ENCODE peak calls at places on chromosomes 5 and 9, in nine cellular contexts. One of them, this sample, is unnamed.
A peak's percentile ranks its signal among the peaks of the same experiment; 100 is the strongest.

GRCh38 chr5:113059232-113059805 is 82.7 kb downstream of the DCP2 start:
- DNase-seq in hypothalamus: peak; percentile 53
- DNase-seq in sigmoid colon: no peak
- DNase-seq in progenitor cell of endocrine pancreas: no peak
- DNase-seq in mucosa of gallbladder: no peak
- DNase-seq in stimulated activated CD4-positive, alpha-beta T cell treated with anti-CD3 and anti-CD28 coated beads, Interleukin-2, amount 100 ng/mL, for 48 hours: no peak
- DNase-seq in spleen: peak; percentile 64
- DNase-seq in A549: no peak
- DNase-seq in effector memory CD8-positive, alpha-beta T cell: no peak
- DNase-seq in this sample: no peak

GRCh38 chr9:82513976-82514735 is 525.6 kb downstream of the SPATA31D1 start:
- DNase-seq in spleen: no peak
- DNase-seq in sigmoid colon: no peak
- DNase-seq in progenitor cell of endocrine pancreas: no peak
- DNase-seq in A549: no peak
- DNase-seq in effector memory CD8-positive, alpha-beta T cell: no peak
- DNase-seq in hypothalamus: no peak
- DNase-seq in mucosa of gallbladder: no peak
- DNase-seq in stimulated activated CD4-positive, alpha-beta T cell treated with anti-CD3 and anti-CD28 coated beads, Interleukin-2, amount 100 ng/mL, for 48 hours: no peak
- DNase-seq in this sample: no peak

GRCh38 chr9:36818965-36819870 is 214.8 kb downstream of the PAX5 start:
- DNase-seq in progenitor cell of endocrine pancreas: no peak
- DNase-seq in sigmoid colon: peak; percentile 52
- DNase-seq in effector memory CD8-positive, alpha-beta T cell: no peak
- DNase-seq in mucosa of gallbladder: no peak
- DNase-seq in stimulated activated CD4-positive, alpha-beta T cell treated with anti-CD3 and anti-CD28 coated beads, Interleukin-2, amount 100 ng/mL, for 48 hours: no peak
- DNase-seq in spleen: peak; percentile 65
- DNase-seq in A549: no peak
- DNase-seq in hypothalamus: peak; percentile 8
- DNase-seq in this sample: no peak

GRCh38 chr9:80049096-80049495 is 477.3 kb downstream of the TLE4 start:
- DNase-seq in sigmoid colon: no peak
- DNase-seq in progenitor cell of endocrine pancreas: no peak
- DNase-seq in stimulated activated CD4-positive, alpha-beta T cell treated with anti-CD3 and anti-CD28 coated beads, Interleukin-2, amount 100 ng/mL, for 48 hours: no peak
- DNase-seq in effector memory CD8-positive, alpha-beta T cell: no peak
- DNase-seq in mucosa of gallbladder: no peak
- DNase-seq in hypothalamus: no peak
- DNase-seq in A549: no peak
- DNase-seq in spleen: no peak
- DNase-seq in this sample: no peak

GRCh38 chr5:37248970-37249819 is at the start of gene CPLANE1:
- DNase-seq in stimulated activated CD4-positive, alpha-beta T cell treated with anti-CD3 and anti-CD28 coated beads, Interleukin-2, amount 100 ng/mL, for 48 hours: peak; percentile 55
- DNase-seq in mucosa of gallbladder: peak; percentile 66
- DNase-seq in progenitor cell of endocrine pancreas: peak; percentile 76
- DNase-seq in sigmoid colon: peak; percentile 86
- DNase-seq in A549: peak; percentile 81
- DNase-seq in spleen: peak; percentile 93
- DNase-seq in hypothalamus: peak; percentile 66
- DNase-seq in effector memory CD8-positive, alpha-beta T cell: peak; percentile 49
- DNase-seq in this sample: peak; percentile 84

GRCh38 chr9:26579047-26579446 is 313.6 kb downstream of the CAAP1 start:
- DNase-seq in effector memory CD8-positive, alpha-beta T cell: no peak
- DNase-seq in progenitor cell of endocrine pancreas: no peak
- DNase-seq in sigmoid colon: no peak
- DNase-seq in spleen: no peak
- DNase-seq in A549: no peak
- DNase-seq in hypothalamus: no peak
- DNase-seq in mucosa of gallbladder: no peak
- DNase-seq in stimulated activated CD4-positive, alpha-beta T cell treated with anti-CD3 and anti-CD28 coated beads, Interleukin-2, amount 100 ng/mL, for 48 hours: no peak
- DNase-seq in this sample: no peak

GRCh38 chr5:10689391-10690081 is 71.5 kb downstream of the DAP start:
- DNase-seq in sigmoid colon: no peak
- DNase-seq in mucosa of gallbladder: no peak
- DNase-seq in effector memory CD8-positive, alpha-beta T cell: no peak
- DNase-seq in hypothalamus: no peak
- DNase-seq in A549: peak; percentile 67
- DNase-seq in progenitor cell of endocrine pancreas: no peak
- DNase-seq in stimulated activated CD4-positive, alpha-beta T cell treated with anti-CD3 and anti-CD28 coated beads, Interleukin-2, amount 100 ng/mL, for 48 hours: peak; percentile 30
- DNase-seq in spleen: no peak
- DNase-seq in this sample: peak; percentile 30

GRCh38 chr5:124599048-124599973 is 147.1 kb downstream of the ZNF608 start:
- DNase-seq in sigmoid colon: no peak
- DNase-seq in A549: peak; percentile 83
- DNase-seq in mucosa of gallbladder: peak; percentile 57
- DNase-seq in progenitor cell of endocrine pancreas: no peak
- DNase-seq in effector memory CD8-positive, alpha-beta T cell: no peak
- DNase-seq in stimulated activated CD4-positive, alpha-beta T cell treated with anti-CD3 and anti-CD28 coated beads, Interleukin-2, amount 100 ng/mL, for 48 hours: no peak
- DNase-seq in spleen: no peak
- DNase-seq in hypothalamus: no peak
- DNase-seq in this sample: peak; percentile 23

GRCh38 chr5:58893551-58893950 is 310.7 kb downstream of the RAB3C start:
- DNase-seq in A549: no peak
- DNase-seq in mucosa of gallbladder: no peak
- DNase-seq in spleen: no peak
- DNase-seq in sigmoid colon: no peak
- DNase-seq in progenitor cell of endocrine pancreas: no peak
- DNase-seq in effector memory CD8-positive, alpha-beta T cell: no peak
- DNase-seq in hypothalamus: no peak
- DNase-seq in stimulated activated CD4-positive, alpha-beta T cell treated with anti-CD3 and anti-CD28 coated beads, Interleukin-2, amount 100 ng/mL, for 48 hours: no peak
- DNase-seq in this sample: no peak

GRCh38 chr5:77266291-77266690 is 55.8 kb downstream of the PDE8B start:
- DNase-seq in A549: no peak
- DNase-seq in spleen: no peak
- DNase-seq in effector memory CD8-positive, alpha-beta T cell: no peak
- DNase-seq in hypothalamus: no peak
- DNase-seq in stimulated activated CD4-positive, alpha-beta T cell treated with anti-CD3 and anti-CD28 coated beads, Interleukin-2, amount 100 ng/mL, for 48 hours: no peak
- DNase-seq in sigmoid colon: no peak
- DNase-seq in progenitor cell of endocrine pancreas: no peak
- DNase-seq in mucosa of gallbladder: no peak
- DNase-seq in this sample: no peak

GRCh38 chr5:77993799-77994318 is 217.7 kb upstream of the TBCA start:
- DNase-seq in progenitor cell of endocrine pancreas: no peak
- DNase-seq in sigmoid colon: no peak
- DNase-seq in hypothalamus: peak; percentile 55
- DNase-seq in spleen: no peak
- DNase-seq in stimulated activated CD4-positive, alpha-beta T cell treated with anti-CD3 and anti-CD28 coated beads, Interleukin-2, amount 100 ng/mL, for 48 hours: no peak
- DNase-seq in effector memory CD8-positive, alpha-beta T cell: no peak
- DNase-seq in A549: no peak
- DNase-seq in mucosa of gallbladder: no peak
- DNase-seq in this sample: no peak

GRCh38 chr5:67211926-67212325 is 15.3 kb upstream of the CD180 start:
- DNase-seq in progenitor cell of endocrine pancreas: no peak
- DNase-seq in stimulated activated CD4-positive, alpha-beta T cell treated with anti-CD3 and anti-CD28 coated beads, Interleukin-2, amount 100 ng/mL, for 48 hours: no peak
- DNase-seq in sigmoid colon: peak; percentile 11
- DNase-seq in A549: peak; percentile 48
- DNase-seq in mucosa of gallbladder: peak; percentile 38
- DNase-seq in hypothalamus: no peak
- DNase-seq in effector memory CD8-positive, alpha-beta T cell: no peak
- DNase-seq in spleen: no peak
- DNase-seq in this sample: no peak

GRCh38 chr5:45189481-45189880 is 380.7 kb downstream of the MRPS30 start:
- DNase-seq in effector memory CD8-positive, alpha-beta T cell: no peak
- DNase-seq in hypothalamus: no peak
- DNase-seq in A549: no peak
- DNase-seq in spleen: no peak
- DNase-seq in sigmoid colon: no peak
- DNase-seq in mucosa of gallbladder: no peak
- DNase-seq in progenitor cell of endocrine pancreas: no peak
- DNase-seq in stimulated activated CD4-positive, alpha-beta T cell treated with anti-CD3 and anti-CD28 coated beads, Interleukin-2, amount 100 ng/mL, for 48 hours: no peak
- DNase-seq in this sample: no peak

GRCh38 chr5:37839441-37840035 is 303 bp downstream of the GDNF start:
- DNase-seq in A549: peak; percentile 33
- DNase-seq in sigmoid colon: peak; percentile 89
- DNase-seq in hypothalamus: no peak
- DNase-seq in stimulated activated CD4-positive, alpha-beta T cell treated with anti-CD3 and anti-CD28 coated beads, Interleukin-2, amount 100 ng/mL, for 48 hours: no peak
- DNase-seq in effector memory CD8-positive, alpha-beta T cell: no peak
- DNase-seq in spleen: no peak
- DNase-seq in mucosa of gallbladder: peak; percentile 32
- DNase-seq in progenitor cell of endocrine pancreas: peak; percentile 25
- DNase-seq in this sample: peak; percentile 95

GRCh38 chr5:135476615-135477493 is 24.7 kb upstream of the TIFAB start:
- DNase-seq in progenitor cell of endocrine pancreas: no peak
- DNase-seq in stimulated activated CD4-positive, alpha-beta T cell treated with anti-CD3 and anti-CD28 coated beads, Interleukin-2, amount 100 ng/mL, for 48 hours: no peak
- DNase-seq in A549: no peak
- DNase-seq in mucosa of gallbladder: no peak
- DNase-seq in effector memory CD8-positive, alpha-beta T cell: no peak
- DNase-seq in hypothalamus: no peak
- DNase-seq in spleen: no peak
- DNase-seq in sigmoid colon: no peak
- DNase-seq in this sample: no peak

GRCh38 chr9:108885643-108886348 is 23.7 kb downstream of the ACTL7A start:
- DNase-seq in effector memory CD8-positive, alpha-beta T cell: no peak
- DNase-seq in sigmoid colon: no peak
- DNase-seq in stimulated activated CD4-positive, alpha-beta T cell treated with anti-CD3 and anti-CD28 coated beads, Interleukin-2, amount 100 ng/mL, for 48 hours: peak; percentile 61
- DNase-seq in mucosa of gallbladder: peak; percentile 25
- DNase-seq in progenitor cell of endocrine pancreas: no peak
- DNase-seq in spleen: no peak
- DNase-seq in hypothalamus: no peak
- DNase-seq in A549: peak; percentile 71
- DNase-seq in this sample: peak; percentile 77

GRCh38 chr9:35910613-35911488 is 1.6 kb downstream of the SPAAR start:
- DNase-seq in spleen: peak; percentile 80
- DNase-seq in A549: peak; percentile 82
- DNase-seq in hypothalamus: no peak
- DNase-seq in mucosa of gallbladder: peak; percentile 62
- DNase-seq in progenitor cell of endocrine pancreas: no peak
- DNase-seq in effector memory CD8-positive, alpha-beta T cell: no peak
- DNase-seq in stimulated activated CD4-positive, alpha-beta T cell treated with anti-CD3 and anti-CD28 coated beads, Interleukin-2, amount 100 ng/mL, for 48 hours: peak; percentile 19
- DNase-seq in sigmoid colon: no peak
- DNase-seq in this sample: peak; percentile 59

GRCh38 chr5:172697123-172698121 is 56.4 kb downstream of the NEURL1B start:
- DNase-seq in mucosa of gallbladder: peak; percentile 91
- DNase-seq in sigmoid colon: peak; percentile 95
- DNase-seq in progenitor cell of endocrine pancreas: peak; percentile 79
- DNase-seq in spleen: peak; percentile 93
- DNase-seq in effector memory CD8-positive, alpha-beta T cell: peak; percentile 80
- DNase-seq in A549: peak; percentile 84
- DNase-seq in hypothalamus: peak; percentile 79
- DNase-seq in stimulated activated CD4-positive, alpha-beta T cell treated with anti-CD3 and anti-CD28 coated beads, Interleukin-2, amount 100 ng/mL, for 48 hours: peak; percentile 79
- DNase-seq in this sample: peak; percentile 86

GRCh38 chr9:3775968-3776367 is 250.2 kb upstream of the RFX3 start:
- DNase-seq in spleen: no peak
- DNase-seq in hypothalamus: no peak
- DNase-seq in stimulated activated CD4-positive, alpha-beta T cell treated with anti-CD3 and anti-CD28 coated beads, Interleukin-2, amount 100 ng/mL, for 48 hours: no peak
- DNase-seq in effector memory CD8-positive, alpha-beta T cell: no peak
- DNase-seq in sigmoid colon: no peak
- DNase-seq in mucosa of gallbladder: no peak
- DNase-seq in progenitor cell of endocrine pancreas: no peak
- DNase-seq in A549: no peak
- DNase-seq in this sample: no peak

GRCh38 chr5:76787237-76787636 is 31.6 kb upstream of the F2RL1 start:
- DNase-seq in mucosa of gallbladder: peak; percentile 50
- DNase-seq in A549: peak; percentile 83
- DNase-seq in sigmoid colon: peak; percentile 80
- DNase-seq in spleen: no peak
- DNase-seq in hypothalamus: no peak
- DNase-seq in stimulated activated CD4-positive, alpha-beta T cell treated with anti-CD3 and anti-CD28 coated beads, Interleukin-2, amount 100 ng/mL, for 48 hours: no peak
- DNase-seq in progenitor cell of endocrine pancreas: no peak
- DNase-seq in effector memory CD8-positive, alpha-beta T cell: no peak
- DNase-seq in this sample: no peak

GRCh38 chr5:56459394-56459793 is 226.3 kb upstream of the ANKRD55 start:
- DNase-seq in hypothalamus: no peak
- DNase-seq in sigmoid colon: no peak
- DNase-seq in mucosa of gallbladder: no peak
- DNase-seq in effector memory CD8-positive, alpha-beta T cell: no peak
- DNase-seq in spleen: no peak
- DNase-seq in stimulated activated CD4-positive, alpha-beta T cell treated with anti-CD3 and anti-CD28 coated beads, Interleukin-2, amount 100 ng/mL, for 48 hours: no peak
- DNase-seq in progenitor cell of endocrine pancreas: no peak
- DNase-seq in A549: no peak
- DNase-seq in this sample: no peak

GRCh38 chr5:42579320-42579719 is 156.1 kb downstream of the GHR start:
- DNase-seq in mucosa of gallbladder: no peak
- DNase-seq in sigmoid colon: no peak
- DNase-seq in hypothalamus: no peak
- DNase-seq in spleen: no peak
- DNase-seq in A549: no peak
- DNase-seq in progenitor cell of endocrine pancreas: no peak
- DNase-seq in effector memory CD8-positive, alpha-beta T cell: no peak
- DNase-seq in stimulated activated CD4-positive, alpha-beta T cell treated with anti-CD3 and anti-CD28 coated beads, Interleukin-2, amount 100 ng/mL, for 48 hours: no peak
- DNase-seq in this sample: no peak

GRCh38 chr9:114552716-114553115 is 34.9 kb upstream of the ATP6V1G1 start:
- DNase-seq in effector memory CD8-positive, alpha-beta T cell: no peak
- DNase-seq in spleen: no peak
- DNase-seq in progenitor cell of endocrine pancreas: no peak
- DNase-seq in sigmoid colon: no peak
- DNase-seq in stimulated activated CD4-positive, alpha-beta T cell treated with anti-CD3 and anti-CD28 coated beads, Interleukin-2, amount 100 ng/mL, for 48 hours: no peak
- DNase-seq in A549: no peak
- DNase-seq in hypothalamus: no peak
- DNase-seq in mucosa of gallbladder: no peak
- DNase-seq in this sample: no peak

GRCh38 chr5:757931-758697 is 26.4 kb downstream of the ZDHHC11B start:
- DNase-seq in sigmoid colon: peak; percentile 68
- DNase-seq in progenitor cell of endocrine pancreas: peak; percentile 11
- DNase-seq in mucosa of gallbladder: no peak
- DNase-seq in stimulated activated CD4-positive, alpha-beta T cell treated with anti-CD3 and anti-CD28 coated beads, Interleukin-2, amount 100 ng/mL, for 48 hours: no peak
- DNase-seq in spleen: no peak
- DNase-seq in hypothalamus: peak; percentile 64
- DNase-seq in A549: no peak
- DNase-seq in effector memory CD8-positive, alpha-beta T cell: peak; percentile 41
- DNase-seq in this sample: no peak

GRCh38 chr5:78547171-78547570 is 101.4 kb downstream of the LHFPL2 start:
- DNase-seq in mucosa of gallbladder: no peak
- DNase-seq in stimulated activated CD4-positive, alpha-beta T cell treated with anti-CD3 and anti-CD28 coated beads, Interleukin-2, amount 100 ng/mL, for 48 hours: no peak
- DNase-seq in progenitor cell of endocrine pancreas: no peak
- DNase-seq in A549: no peak
- DNase-seq in effector memory CD8-positive, alpha-beta T cell: no peak
- DNase-seq in hypothalamus: no peak
- DNase-seq in sigmoid colon: peak; percentile 83
- DNase-seq in spleen: no peak
- DNase-seq in this sample: no peak

GRCh38 chr5:132086277-132086794 is 12.7 kb downstream of the CSF2 start:
- DNase-seq in mucosa of gallbladder: no peak
- DNase-seq in spleen: peak; percentile 76
- DNase-seq in effector memory CD8-positive, alpha-beta T cell: no peak
- DNase-seq in progenitor cell of endocrine pancreas: no peak
- DNase-seq in A549: peak; percentile 30
- DNase-seq in sigmoid colon: peak; percentile 82
- DNase-seq in stimulated activated CD4-positive, alpha-beta T cell treated with anti-CD3 and anti-CD28 coated beads, Interleukin-2, amount 100 ng/mL, for 48 hours: no peak
- DNase-seq in hypothalamus: no peak
- DNase-seq in this sample: no peak

GRCh38 chr9:17799383-17799782 is 220.5 kb downstream of the SH3GL2 start:
- DNase-seq in sigmoid colon: no peak
- DNase-seq in spleen: no peak
- DNase-seq in effector memory CD8-positive, alpha-beta T cell: no peak
- DNase-seq in mucosa of gallbladder: no peak
- DNase-seq in progenitor cell of endocrine pancreas: no peak
- DNase-seq in A549: no peak
- DNase-seq in stimulated activated CD4-positive, alpha-beta T cell treated with anti-CD3 and anti-CD28 coated beads, Interleukin-2, amount 100 ng/mL, for 48 hours: no peak
- DNase-seq in hypothalamus: no peak
- DNase-seq in this sample: no peak

GRCh38 chr9:95947118-95947517 is 71.6 kb downstream of the ERCC6L2 start:
- DNase-seq in progenitor cell of endocrine pancreas: no peak
- DNase-seq in hypothalamus: no peak
- DNase-seq in mucosa of gallbladder: no peak
- DNase-seq in stimulated activated CD4-positive, alpha-beta T cell treated with anti-CD3 and anti-CD28 coated beads, Interleukin-2, amount 100 ng/mL, for 48 hours: no peak
- DNase-seq in A549: no peak
- DNase-seq in spleen: no peak
- DNase-seq in sigmoid colon: no peak
- DNase-seq in effector memory CD8-positive, alpha-beta T cell: no peak
- DNase-seq in this sample: no peak

GRCh38 chr9:29625292-29625731 is 2052.0 kb upstream of the C9orf72 start:
- DNase-seq in stimulated activated CD4-positive, alpha-beta T cell treated with anti-CD3 and anti-CD28 coated beads, Interleukin-2, amount 100 ng/mL, for 48 hours: no peak
- DNase-seq in effector memory CD8-positive, alpha-beta T cell: no peak
- DNase-seq in sigmoid colon: no peak
- DNase-seq in mucosa of gallbladder: no peak
- DNase-seq in hypothalamus: no peak
- DNase-seq in progenitor cell of endocrine pancreas: no peak
- DNase-seq in A549: no peak
- DNase-seq in spleen: no peak
- DNase-seq in this sample: no peak

GRCh38 chr5:170343177-170343576 is 45.6 kb upstream of the LCP2 start:
- DNase-seq in effector memory CD8-positive, alpha-beta T cell: no peak
- DNase-seq in spleen: no peak
- DNase-seq in mucosa of gallbladder: no peak
- DNase-seq in progenitor cell of endocrine pancreas: no peak
- DNase-seq in A549: no peak
- DNase-seq in stimulated activated CD4-positive, alpha-beta T cell treated with anti-CD3 and anti-CD28 coated beads, Interleukin-2, amount 100 ng/mL, for 48 hours: no peak
- DNase-seq in hypothalamus: no peak
- DNase-seq in sigmoid colon: no peak
- DNase-seq in this sample: no peak

GRCh38 chr5:142881727-142882126 is 111.5 kb downstream of the ARHGAP26 start:
- DNase-seq in stimulated activated CD4-positive, alpha-beta T cell treated with anti-CD3 and anti-CD28 coated beads, Interleukin-2, amount 100 ng/mL, for 48 hours: no peak
- DNase-seq in hypothalamus: no peak
- DNase-seq in effector memory CD8-positive, alpha-beta T cell: no peak
- DNase-seq in A549: no peak
- DNase-seq in progenitor cell of endocrine pancreas: no peak
- DNase-seq in spleen: no peak
- DNase-seq in mucosa of gallbladder: no peak
- DNase-seq in sigmoid colon: no peak
- DNase-seq in this sample: no peak

This sample was measured in HuH-7.